ENCODE peak calls at places on chromosome X, in eight cellular contexts. W is heart left ventricle, P is suprapubic skin, Q is tibial nerve, L is IMR-90, N is body of pancreas, T is NB4, R is endothelial cell of umbilical vein. C is an unnamed sample.

GRCh38 chrX:39283239-39283638 is 482.0 kb downstream of the MID1IP1 start:
- DNase-seq in P (no peak), Q (no peak), T (no peak), L (no peak), N (no peak), W (no peak), R (no peak), C (no peak)

GRCh38 chrX:133273180-133273579 is 55.0 kb upstream of the TFDP3 start:
- DNase-seq in N (no peak), L (no peak), P (no peak), W (no peak), R (no peak), T (no peak), Q (no peak), C (no peak)

GRCh38 chrX:141642979-141643378 is 53.5 kb downstream of the SPANXA2 start:
- DNase-seq in N (no peak), R (no peak), T (no peak), Q (no peak), L (peak; percentile 15), W (no peak), P (no peak), C (no peak)

GRCh38 chrX:103608305-103608963 is 671 bp downstream of the TCEAL3 start:
- DNase-seq in Q (no peak), L (no peak), P (no peak), W (peak; percentile 26), R (no peak), T (no peak), N (peak; percentile 20), C (no peak)

GRCh38 chrX:39201305-39201990 is 400.2 kb downstream of the MID1IP1 start:
- DNase-seq in Q (no peak), T (peak; percentile 28), W (no peak), N (no peak), P (no peak), L (no peak), R (no peak), C (no peak)

GRCh38 chrX:115616943-115617563 is 56.1 kb downstream of the PLS3 start:
- DNase-seq in T (no peak), R (peak; percentile 49), N (no peak), P (no peak), L (peak; percentile 84), W (no peak), Q (no peak), C (no peak)

GRCh38 chrX:50725310-50725709 is 88.7 kb downstream of the SHROOM4 start:
- DNase-seq in Q (no peak), R (no peak), W (no peak), T (no peak), L (no peak), P (no peak), N (no peak), C (no peak)

GRCh38 chrX:18895157-18895952 is 88.6 kb downstream of the PHKA2 start:
- DNase-seq in T (no peak), N (no peak), W (peak; percentile 54), L (peak; percentile 37), P (no peak), R (no peak), Q (no peak), C (no peak)

GRCh38 chrX:2397648-2398340 is 103.0 kb downstream of the DHRSX start:
- DNase-seq in P (peak; percentile 71), Q (no peak), R (no peak), N (no peak), T (no peak), L (peak; percentile 67), W (no peak), C (no peak)

GRCh38 chrX:117985241-117985640 is 131.4 kb downstream of the KLHL13 start:
- DNase-seq in R (no peak), P (no peak), Q (no peak), N (peak; percentile 9), L (peak; percentile 29), W (no peak), T (peak; percentile 15), C (no peak)

DNA sequence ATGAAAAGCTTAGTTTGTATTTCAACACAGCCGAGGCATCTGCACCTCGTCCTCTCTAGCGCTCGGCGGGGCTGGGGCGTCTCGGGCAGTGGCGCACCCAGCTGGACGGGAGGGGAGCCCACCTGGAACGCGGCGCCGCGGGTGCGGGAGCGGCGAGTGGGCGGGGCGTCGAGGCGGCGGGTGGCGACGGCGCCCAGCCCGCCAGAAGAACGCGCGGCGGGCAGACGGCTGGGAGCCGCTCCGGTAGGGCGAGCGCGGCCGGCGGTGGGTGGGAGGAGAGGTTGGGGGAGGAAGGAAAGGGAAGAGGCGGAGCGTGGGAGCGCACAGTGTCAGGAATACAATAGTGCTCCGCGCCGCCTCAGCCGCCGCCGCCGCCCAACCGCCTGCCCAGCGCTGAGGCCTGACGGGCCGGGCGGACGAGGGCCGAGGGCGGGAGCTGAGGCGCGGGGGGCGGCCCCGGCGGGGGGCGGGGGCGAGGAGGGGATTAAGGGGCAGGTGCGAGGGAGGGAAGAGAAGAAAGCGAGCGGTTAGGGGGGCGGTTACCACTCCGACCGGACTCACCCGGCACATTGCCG is at the start of gene JADE3:
- DNase-seq in L (peak; percentile 56), T (peak; percentile 88), R (peak; percentile 75), P (peak; percentile 84), W (peak; percentile 84), Q (peak; percentile 42), N (peak; percentile 79), C (no peak)
- TF ChIP-seq POLR2A in L (no peak), T (no peak), R (no peak), P (no peak), W (peak; percentile 46), Q (no peak), N (peak; percentile 23), C (peak; percentile 37)

GRCh38 chrX:53253293-53254020 is 27.9 kb downstream of the IQSEC2 start:
- DNase-seq in T (no peak), Q (no peak), L (no peak), R (no peak), N (no peak), W (no peak), P (no peak), C (no peak)
- H3K4me3 ChIP-seq in T (no peak overlapping the region), Q (no peak overlapping the region), L (no peak overlapping the region), R (no peak overlapping the region), N (no peak overlapping the region), W (no peak overlapping the region), P (no peak overlapping the region), C (no peak overlapping the region)

DNA sequence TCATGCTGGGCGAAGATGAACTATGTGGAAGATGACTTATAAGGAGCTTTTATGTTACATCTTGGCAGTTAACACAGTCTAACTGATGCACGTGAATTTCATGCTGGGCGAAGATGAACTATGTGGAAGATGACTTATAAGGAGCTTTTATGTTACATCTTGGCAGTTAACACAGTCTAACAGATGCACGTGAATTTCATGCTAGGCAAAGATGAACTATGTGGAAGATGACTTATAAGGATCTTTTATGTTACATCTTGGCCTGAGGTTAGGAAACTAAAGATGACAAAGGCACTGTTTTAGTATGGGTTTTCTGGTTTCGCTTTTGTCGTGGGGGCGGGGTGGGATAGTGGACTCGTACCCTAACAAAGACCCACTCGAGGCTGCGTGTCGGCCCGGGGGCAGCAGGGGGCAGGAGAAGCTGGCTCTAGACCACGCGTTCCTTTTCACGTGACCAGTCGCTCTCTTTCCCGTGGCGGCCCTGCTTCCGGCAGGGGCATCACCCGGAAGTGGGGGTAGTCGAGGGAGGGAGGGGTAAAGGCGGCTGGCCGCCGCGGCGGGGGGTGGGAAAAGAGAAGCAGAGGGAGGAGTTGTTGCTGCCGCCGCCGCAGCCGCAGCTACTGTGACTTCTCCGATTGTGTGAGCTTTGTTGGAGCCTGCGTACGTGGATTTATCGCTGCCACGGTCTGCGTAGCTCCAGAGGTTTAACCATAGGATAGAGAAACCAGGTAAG is at the start of gene ATP7A:
- DNase-seq in L (peak; percentile 88), Q (peak; percentile 61), P (peak; percentile 94), N (peak; percentile 89), W (peak; percentile 93), R (peak; percentile 87), T (peak; percentile 93), C (peak; percentile 37)
- TF ChIP-seq POLR2A in L (peak; percentile 76), Q (peak; percentile 37), P (no peak), N (peak; percentile 75), W (peak; percentile 34), R (no peak), T (no peak), C (no peak)

GRCh38 chrX:150482537-150483217 is 85.7 kb upstream of the MTM1 start:
- DNase-seq in R (peak; percentile 49), Q (no peak), L (peak; percentile 85), W (no peak), P (no peak), T (peak; percentile 68), N (no peak), C (no peak)

GRCh38 chrX:150476183-150476699 is 92.2 kb upstream of the MTM1 start:
- DNase-seq in Q (no peak), R (no peak), W (no peak), P (no peak), N (no peak), L (peak; percentile 62), T (peak; percentile 51), C (no peak)

GRCh38 chrX:150475466-150475865 is 93.0 kb upstream of the MTM1 start:
- DNase-seq in P (no peak), L (peak; percentile 7), Q (no peak), N (no peak), T (peak; percentile 16), R (no peak), W (no peak), C (no peak)

GRCh38 chrX:150477364-150477763 is 91.1 kb upstream of the MTM1 start:
- DNase-seq in N (no peak), L (no peak), Q (no peak), W (no peak), R (no peak), T (peak; percentile 26), P (no peak), C (no peak)

GRCh38 chrX:150478496-150479492 is 89.6 kb upstream of the MTM1 start:
- DNase-seq in R (no peak), T (no peak), Q (no peak), L (no peak), W (no peak), P (no peak), N (no peak), C (no peak)
- H3K4me3 ChIP-seq in R (no peak overlapping the region), T (no peak overlapping the region), Q (no peak overlapping the region), L (no peak overlapping the region), W (no peak overlapping the region), P (no peak overlapping the region), N (no peak overlapping the region), C (no peak overlapping the region)

GRCh38 chrX:55919367-55920221 is 202.0 kb downstream of the RRAGB start:
- DNase-seq in Q (no peak), N (no peak), L (no peak), P (no peak), W (no peak), T (no peak), R (no peak), C (no peak)
- TF ChIP-seq POLR2A in Q (no peak), N (no peak), L (no peak), P (no peak), W (no peak), T (no peak), R (no peak), C (no peak)

C was measured in esophagus squamous epithelium.